ENCODE peak calls at places on chromosome 10, in five cellular contexts. P is K562, W is HL-60, O is H1, Y is GM12878. T is an unnamed sample.

GRCh38 chr10:71614946-71615345 is 104.6 kb downstream of the C10orf105 start:
- DNase-seq in W (no peak), Y (no peak), P (no peak), O (no peak), T (no peak)

GRCh38 chr10:97333351-97333600 is 1.3 kb downstream of the FRAT2 start:
- DNase-seq in W (no peak), P (no peak), Y (no peak), O (no peak), T (peak; percentile 58)

GRCh38 chr10:14688606-14689005 is 86.1 kb downstream of the FAM107B start:
- DNase-seq in Y (no peak), P (no peak), W (no peak), O (no peak), T (peak; percentile 44)

GRCh38 chr10:60611291-60611747 is 167.0 kb upstream of the CDK1 start:
- DNase-seq in W (no peak), Y (no peak), O (no peak), P (no peak), T (no peak)

GRCh38 chr10:123270221-123270620 is 116.0 kb downstream of the BUB3 start:
- DNase-seq in P (no peak), O (no peak), W (no peak), Y (no peak), T (no peak)

GRCh38 chr10:31123946-31124345 is 92.3 kb upstream of the ZNF438 start:
- DNase-seq in Y (no peak), W (no peak), P (no peak), O (no peak), T (no peak)

GRCh38 chr10:12564173-12564572 is 214.8 kb downstream of the CAMK1D start:
- DNase-seq in Y (no peak), P (no peak), W (no peak), O (no peak), T (no peak)

GRCh38 chr10:131580674-131581073 is 269.2 kb upstream of the TCERG1L start:
- DNase-seq in O (no peak), Y (no peak), W (no peak), P (no peak), T (no peak)

GRCh38 chr10:98365698-98366530 is 49.1 kb downstream of the PYROXD2 start:
- DNase-seq in W (no peak), O (no peak), Y (no peak), P (no peak), T (no peak)

GRCh38 chr10:25061711-25062455 is 45.5 kb downstream of the THNSL1 start:
- DNase-seq in P (peak; percentile 30), Y (no peak), W (no peak), O (no peak), T (no peak)

GRCh38 chr10:15088428-15089261 is at the start of gene ACBD7:
- DNase-seq in Y (no peak), W (peak; percentile 16), O (peak; percentile 65), P (peak; percentile 97), T (peak; percentile 97)

GRCh38 chr10:86654411-86655172 is at the start of gene OPN4:
- DNase-seq in P (no peak), W (no peak), Y (no peak), O (no peak), T (peak; percentile 26)

GRCh38 chr10:120493411-120494312 is 36.6 kb downstream of the PLPP4 start:
- DNase-seq in O (no peak), P (no peak), W (no peak), Y (peak; percentile 20), T (no peak)

GRCh38 chr10:28280652-28281051 is 22.2 kb downstream of the MPP7 start:
- DNase-seq in Y (no peak), O (no peak), P (no peak), W (no peak), T (no peak)

GRCh38 chr10:96685297-96685696 is 35.0 kb downstream of the PIK3AP1 start:
- DNase-seq in Y (no peak), O (no peak), P (no peak), W (no peak), T (no peak)

GRCh38 chr10:124271671-124272070 is 147.1 kb downstream of the OAT start:
- DNase-seq in Y (no peak), W (no peak), P (no peak), O (no peak), T (no peak)

GRCh38 chr10:91689731-91690168 is 56.9 kb upstream of the PPP1R3C start:
- DNase-seq in P (no peak), Y (no peak), O (no peak), W (no peak), T (no peak)

GRCh38 chr10:35433851-35434426 is 97.6 kb downstream of the CCNY start:
- DNase-seq in O (no peak), P (no peak), Y (no peak), W (no peak), T (peak; percentile 82)

GRCh38 chr10:4057725-4058513 is 272.9 kb upstream of the KLF6 start:
- DNase-seq in Y (no peak), O (no peak), W (no peak), P (no peak), T (no peak)
- TF ChIP-seq GABPA in Y (no peak), O (no peak), W (no peak), P (no peak), T (no peak)

GRCh38 chr10:118544401-118544948 is 51.0 kb downstream of the PRLHR start:
- DNase-seq in P (no peak), Y (no peak), W (no peak), O (no peak), T (no peak)

GRCh38 chr10:118547282-118547681 is 48.2 kb downstream of the PRLHR start:
- DNase-seq in W (no peak), P (no peak), O (no peak), Y (no peak), T (no peak)

GRCh38 chr10:118543714-118544400 is 51.6 kb downstream of the PRLHR start:
- DNase-seq in W (no peak), Y (no peak), O (no peak), P (peak; percentile 19), T (peak; percentile 64)

GRCh38 chr10:118546479-118546878 is 49.0 kb downstream of the PRLHR start:
- DNase-seq in O (no peak), P (no peak), W (no peak), Y (no peak), T (no peak)

GRCh38 chr10:118545381-118545780 is 50.1 kb downstream of the PRLHR start:
- DNase-seq in W (no peak), Y (no peak), P (no peak), O (no peak), T (no peak)
- TF ChIP-seq GABPA in W (no peak), Y (no peak), P (no peak), O (no peak), T (no peak)

GRCh38 chr10:3948843-3949242 is 163.8 kb upstream of the KLF6 start:
- DNase-seq in W (no peak), O (no peak), P (no peak), Y (no peak), T (peak; percentile 40)
- TF ChIP-seq GABPA in W (no peak), O (no peak), P (no peak), Y (no peak), T (no peak)

GRCh38 chr10:62075912-62076311 is 174.4 kb downstream of the ARID5B start:
- DNase-seq in O (no peak), W (no peak), P (no peak), Y (no peak), T (no peak)
- TF ChIP-seq GABPA in O (no peak), W (no peak), P (no peak), Y (no peak), T (no peak)

GRCh38 chr10:49592726-49593563 is 17.2 kb upstream of the SLC18A3 start:
- DNase-seq in P (peak; percentile 75), Y (peak; percentile 5), O (no peak), W (peak; percentile 18), T (peak; percentile 79)
- TF ChIP-seq GABPA in P (no peak), Y (no peak), O (no peak), W (no peak), T (no peak)

DNA sequence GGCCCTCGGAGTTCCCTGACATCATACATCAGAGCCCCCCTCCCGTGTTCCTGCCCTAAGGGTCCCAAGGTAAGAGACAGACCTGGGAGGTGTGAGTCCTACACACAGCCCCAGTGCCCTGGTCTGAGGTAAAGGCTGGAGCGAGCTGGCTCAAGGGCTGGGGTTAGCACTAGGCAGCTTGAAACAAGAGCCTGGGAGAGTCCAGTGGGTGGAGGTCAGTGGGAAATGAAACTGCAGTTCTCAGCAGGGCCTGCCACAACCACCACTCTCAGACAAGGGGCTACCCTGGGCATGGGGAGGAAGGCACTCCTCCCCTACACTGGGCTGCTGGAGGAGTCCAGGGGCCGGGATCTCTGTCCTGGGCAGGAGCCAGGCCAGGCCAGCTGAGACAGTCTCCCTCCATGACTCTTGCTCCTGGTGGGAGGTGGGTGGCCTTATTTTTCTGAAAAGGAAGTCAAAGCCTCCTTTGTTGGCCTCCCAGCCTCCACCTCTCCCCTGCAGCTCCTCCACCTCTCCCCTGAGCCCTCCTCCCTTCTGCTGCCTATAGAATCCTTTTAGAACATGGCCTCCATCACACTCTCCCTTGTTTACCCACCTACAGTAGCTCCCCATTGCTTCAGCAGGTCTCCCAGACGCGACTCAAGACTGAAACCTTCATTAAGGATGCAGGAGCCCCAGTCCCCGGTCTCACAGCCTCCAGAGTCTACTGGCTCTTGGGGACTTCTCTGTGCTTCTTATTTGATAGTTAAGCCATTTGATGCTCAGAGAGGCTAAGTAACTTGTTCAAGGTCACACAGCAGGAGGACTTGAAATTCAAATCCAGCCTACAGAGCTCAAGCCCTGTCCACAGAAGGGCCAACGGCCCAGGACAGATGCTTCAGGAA is 21.5 kb upstream of the ZMIZ1 start:
- DNase-seq in Y (no peak), W (no peak), P (no peak), O (no peak), T (no peak)
- TF ChIP-seq GABPA in Y (no peak), W (no peak), P (no peak), O (no peak), T (no peak)

GRCh38 chr10:127889605-127890195 is 3.0 kb downstream of the CLRN3 start:
- DNase-seq in Y (no peak), W (no peak), O (no peak), P (no peak), T (no peak)
- TF ChIP-seq GABPA in Y (no peak), W (no peak), O (no peak), P (no peak), T (peak; percentile 45)